ENCODE peak calls at places on chromosomes 1 and 21, in nine cellular contexts. One of them, this sample, is unnamed. For H3K9me3, the result is how much of the 10 kb centered on the place peaks cover.

GRCh38 chr1:115727706-115728249 is 40.7 kb downstream of the CASQ2 start:
- DNase-seq in ovary: peak
- DNase-seq in CD8-positive, alpha-beta memory T cell: no peak
- DNase-seq in A673: peak
- DNase-seq in A549: no peak
- DNase-seq in thyroid gland: no peak
- DNase-seq in effector memory CD4-positive, alpha-beta T cell: no peak
- DNase-seq in AG04450: peak
- DNase-seq in osteoblast: no peak
- DNase-seq in this sample: no peak

GRCh38 chr1:111948209-111949131 is 41.0 kb downstream of the KCND3 start:
- DNase-seq in A549: no peak
- DNase-seq in A673: no peak
- DNase-seq in CD8-positive, alpha-beta memory T cell: no peak
- DNase-seq in thyroid gland: peak
- DNase-seq in effector memory CD4-positive, alpha-beta T cell: no peak
- DNase-seq in ovary: no peak
- DNase-seq in AG04450: no peak
- DNase-seq in osteoblast: peak
- DNase-seq in this sample: no peak

GRCh38 chr1:200410566-200410878 is 686 bp upstream of the ZNF281 start:
- DNase-seq in thyroid gland: peak
- DNase-seq in A549: no peak
- DNase-seq in A673: no peak
- DNase-seq in osteoblast: no peak
- DNase-seq in effector memory CD4-positive, alpha-beta T cell: no peak
- DNase-seq in ovary: no peak
- DNase-seq in AG04450: no peak
- DNase-seq in CD8-positive, alpha-beta memory T cell: no peak
- DNase-seq in this sample: no peak

GRCh38 chr21:35635261-35635660 is 425.1 kb downstream of the SETD4 start:
- DNase-seq in AG04450: no peak
- DNase-seq in effector memory CD4-positive, alpha-beta T cell: no peak
- DNase-seq in A549: no peak
- DNase-seq in osteoblast: peak
- DNase-seq in A673: no peak
- DNase-seq in CD8-positive, alpha-beta memory T cell: no peak
- DNase-seq in thyroid gland: no peak
- DNase-seq in ovary: no peak
- DNase-seq in this sample: no peak

GRCh38 chr1:62142550-62142949 is 52.1 kb upstream of the L1TD1 start:
- DNase-seq in AG04450: no peak
- DNase-seq in thyroid gland: peak
- DNase-seq in effector memory CD4-positive, alpha-beta T cell: no peak
- DNase-seq in CD8-positive, alpha-beta memory T cell: no peak
- DNase-seq in osteoblast: no peak
- DNase-seq in ovary: no peak
- DNase-seq in A549: no peak
- DNase-seq in A673: peak
- DNase-seq in this sample: no peak

GRCh38 chr1:7580923-7581753 is 190.0 kb upstream of the VAMP3 start:
- DNase-seq in A673: peak
- DNase-seq in effector memory CD4-positive, alpha-beta T cell: no peak
- DNase-seq in osteoblast: peak
- DNase-seq in A549: no peak
- DNase-seq in thyroid gland: no peak
- DNase-seq in ovary: no peak
- DNase-seq in CD8-positive, alpha-beta memory T cell: no peak
- DNase-seq in AG04450: no peak
- DNase-seq in this sample: no peak

GRCh38 chr1:6956488-6957159 is 171.4 kb downstream of the CAMTA1 start:
- DNase-seq in AG04450: no peak
- DNase-seq in CD8-positive, alpha-beta memory T cell: no peak
- DNase-seq in ovary: no peak
- DNase-seq in osteoblast: no peak
- DNase-seq in A549: no peak
- DNase-seq in A673: no peak
- DNase-seq in effector memory CD4-positive, alpha-beta T cell: no peak
- DNase-seq in thyroid gland: no peak
- DNase-seq in this sample: no peak

GRCh38 chr1:239547987-239548386 is 161.6 kb downstream of the CHRM3 start:
- DNase-seq in A549: no peak
- DNase-seq in thyroid gland: no peak
- DNase-seq in A673: no peak
- DNase-seq in AG04450: no peak
- DNase-seq in effector memory CD4-positive, alpha-beta T cell: no peak
- DNase-seq in osteoblast: no peak
- DNase-seq in CD8-positive, alpha-beta memory T cell: no peak
- DNase-seq in ovary: no peak
- DNase-seq in this sample: peak

GRCh38 chr1:2134232-2134603 is 60.4 kb downstream of the FAAP20 start:
- DNase-seq in A673: no peak
- DNase-seq in ovary: no peak
- DNase-seq in thyroid gland: no peak
- DNase-seq in osteoblast: no peak
- DNase-seq in effector memory CD4-positive, alpha-beta T cell: no peak
- DNase-seq in AG04450: no peak
- DNase-seq in A549: no peak
- DNase-seq in CD8-positive, alpha-beta memory T cell: no peak
- DNase-seq in this sample: no peak

GRCh38 chr1:198496216-198497143 is 44.0 kb downstream of the ATP6V1G3 start:
- DNase-seq in CD8-positive, alpha-beta memory T cell: no peak
- DNase-seq in thyroid gland: no peak
- DNase-seq in AG04450: no peak
- DNase-seq in ovary: no peak
- DNase-seq in A673: no peak
- DNase-seq in A549: no peak
- DNase-seq in osteoblast: peak
- DNase-seq in effector memory CD4-positive, alpha-beta T cell: no peak
- DNase-seq in this sample: no peak

GRCh38 chr1:88685239-88685604 is 1.1 kb downstream of the PKN2 start:
- DNase-seq in A549: no peak
- DNase-seq in ovary: no peak
- DNase-seq in CD8-positive, alpha-beta memory T cell: no peak
- DNase-seq in A673: no peak
- DNase-seq in osteoblast: peak
- DNase-seq in AG04450: no peak
- DNase-seq in effector memory CD4-positive, alpha-beta T cell: no peak
- DNase-seq in thyroid gland: no peak
- DNase-seq in this sample: no peak

GRCh38 chr21:33109574-33110339 is 39.8 kb downstream of the OLIG1 start:
- DNase-seq in A549: no peak
- DNase-seq in A673: no peak
- DNase-seq in osteoblast: peak
- DNase-seq in AG04450: no peak
- DNase-seq in effector memory CD4-positive, alpha-beta T cell: no peak
- DNase-seq in CD8-positive, alpha-beta memory T cell: no peak
- DNase-seq in ovary: no peak
- DNase-seq in thyroid gland: no peak
- DNase-seq in this sample: no peak

DNA sequence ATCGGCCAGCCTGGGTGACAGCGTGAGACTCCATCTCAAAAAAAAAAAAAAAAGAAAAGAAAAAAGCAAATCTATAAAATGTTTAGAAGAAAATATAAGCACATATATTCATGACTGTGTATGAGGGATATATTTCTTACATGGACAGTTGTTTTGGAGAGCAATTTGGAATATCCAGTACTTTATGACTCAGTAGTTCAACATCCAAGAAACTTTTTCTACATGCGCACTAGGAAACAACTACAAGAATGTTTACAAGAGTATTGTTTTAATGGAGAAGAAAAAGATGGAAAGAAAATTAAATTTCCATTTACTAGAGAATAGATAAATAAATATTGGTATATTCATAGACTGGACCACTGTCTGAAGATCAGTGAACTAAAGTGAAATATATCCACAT is 77.5 kb downstream of the MAST2 start:
- DNase-seq in osteoblast: no peak
- DNase-seq in CD8-positive, alpha-beta memory T cell: no peak
- DNase-seq in A673: no peak
- DNase-seq in A549: no peak
- DNase-seq in AG04450: no peak
- DNase-seq in effector memory CD4-positive, alpha-beta T cell: no peak
- DNase-seq in thyroid gland: no peak
- DNase-seq in ovary: no peak
- DNase-seq in this sample: no peak
- H3K9me3 ChIP-seq in osteoblast: under half
- H3K9me3 ChIP-seq in CD8-positive, alpha-beta memory T cell: under half
- H3K9me3 ChIP-seq in A673: under half
- H3K9me3 ChIP-seq in A549: under half
- H3K9me3 ChIP-seq in AG04450: under half
- H3K9me3 ChIP-seq in effector memory CD4-positive, alpha-beta T cell: under half
- H3K9me3 ChIP-seq in thyroid gland: under half
- H3K9me3 ChIP-seq in ovary: under half
- H3K9me3 ChIP-seq in this sample: under half

GRCh38 chr1:25620211-25620610 is 3.6 kb downstream of the MAN1C1 start:
- DNase-seq in effector memory CD4-positive, alpha-beta T cell: no peak
- DNase-seq in ovary: no peak
- DNase-seq in CD8-positive, alpha-beta memory T cell: no peak
- DNase-seq in osteoblast: peak
- DNase-seq in thyroid gland: no peak
- DNase-seq in A673: no peak
- DNase-seq in A549: no peak
- DNase-seq in AG04450: no peak
- DNase-seq in this sample: no peak
- H3K27ac ChIP-seq in effector memory CD4-positive, alpha-beta T cell: peak
- H3K27ac ChIP-seq in ovary: no peak
- H3K27ac ChIP-seq in CD8-positive, alpha-beta memory T cell: no peak
- H3K27ac ChIP-seq in osteoblast: no peak
- H3K27ac ChIP-seq in thyroid gland: peak
- H3K27ac ChIP-seq in A673: no peak
- H3K27ac ChIP-seq in A549: no peak
- H3K27ac ChIP-seq in AG04450: no peak
- H3K27ac ChIP-seq in this sample: peak

GRCh38 chr1:247184254-247184653 is 12.4 kb upstream of the ZNF124 start:
- DNase-seq in thyroid gland: no peak
- DNase-seq in osteoblast: no peak
- DNase-seq in ovary: no peak
- DNase-seq in CD8-positive, alpha-beta memory T cell: no peak
- DNase-seq in AG04450: no peak
- DNase-seq in A549: no peak
- DNase-seq in A673: no peak
- DNase-seq in effector memory CD4-positive, alpha-beta T cell: no peak
- DNase-seq in this sample: no peak

GRCh38 chr1:247193958-247194357 is 22.1 kb upstream of the ZNF124 start:
- DNase-seq in A673: no peak
- DNase-seq in A549: no peak
- DNase-seq in thyroid gland: no peak
- DNase-seq in ovary: no peak
- DNase-seq in effector memory CD4-positive, alpha-beta T cell: no peak
- DNase-seq in AG04450: no peak
- DNase-seq in osteoblast: no peak
- DNase-seq in CD8-positive, alpha-beta memory T cell: no peak
- DNase-seq in this sample: no peak

GRCh38 chr1:247189981-247190798 is 18.4 kb upstream of the ZNF124 start:
- DNase-seq in A673: no peak
- DNase-seq in CD8-positive, alpha-beta memory T cell: no peak
- DNase-seq in osteoblast: no peak
- DNase-seq in A549: no peak
- DNase-seq in effector memory CD4-positive, alpha-beta T cell: no peak
- DNase-seq in thyroid gland: no peak
- DNase-seq in AG04450: no peak
- DNase-seq in ovary: no peak
- DNase-seq in this sample: no peak
- H3K9me3 ChIP-seq in A673: half or more
- H3K9me3 ChIP-seq in CD8-positive, alpha-beta memory T cell: under half
- H3K9me3 ChIP-seq in osteoblast: under half
- H3K9me3 ChIP-seq in A549: half or more
- H3K9me3 ChIP-seq in effector memory CD4-positive, alpha-beta T cell: under half
- H3K9me3 ChIP-seq in thyroid gland: under half
- H3K9me3 ChIP-seq in AG04450: under half
- H3K9me3 ChIP-seq in ovary: under half
- H3K9me3 ChIP-seq in this sample: under half

GRCh38 chr1:12168451-12169160 is 1.8 kb downstream of the TNFRSF1B start:
- DNase-seq in osteoblast: peak
- DNase-seq in CD8-positive, alpha-beta memory T cell: no peak
- DNase-seq in A549: no peak
- DNase-seq in AG04450: no peak
- DNase-seq in thyroid gland: no peak
- DNase-seq in A673: no peak
- DNase-seq in ovary: no peak
- DNase-seq in effector memory CD4-positive, alpha-beta T cell: no peak
- DNase-seq in this sample: no peak

GRCh38 chr1:12165342-12165741 is 1.4 kb upstream of the TNFRSF1B start:
- DNase-seq in CD8-positive, alpha-beta memory T cell: no peak
- DNase-seq in osteoblast: peak
- DNase-seq in effector memory CD4-positive, alpha-beta T cell: no peak
- DNase-seq in A549: no peak
- DNase-seq in AG04450: no peak
- DNase-seq in ovary: no peak
- DNase-seq in thyroid gland: no peak
- DNase-seq in A673: no peak
- DNase-seq in this sample: no peak

GRCh38 chr1:12167493-12168429 is 970 bp downstream of the TNFRSF1B start:
- DNase-seq in AG04450: no peak
- DNase-seq in ovary: no peak
- DNase-seq in A673: no peak
- DNase-seq in osteoblast: peak
- DNase-seq in A549: no peak
- DNase-seq in CD8-positive, alpha-beta memory T cell: no peak
- DNase-seq in effector memory CD4-positive, alpha-beta T cell: no peak
- DNase-seq in thyroid gland: no peak
- DNase-seq in this sample: no peak

GRCh38 chr1:12169442-12170135 is 2.8 kb downstream of the TNFRSF1B start:
- DNase-seq in AG04450: no peak
- DNase-seq in ovary: no peak
- DNase-seq in effector memory CD4-positive, alpha-beta T cell: no peak
- DNase-seq in A549: no peak
- DNase-seq in osteoblast: peak
- DNase-seq in thyroid gland: no peak
- DNase-seq in CD8-positive, alpha-beta memory T cell: no peak
- DNase-seq in A673: no peak
- DNase-seq in this sample: no peak

DNA sequence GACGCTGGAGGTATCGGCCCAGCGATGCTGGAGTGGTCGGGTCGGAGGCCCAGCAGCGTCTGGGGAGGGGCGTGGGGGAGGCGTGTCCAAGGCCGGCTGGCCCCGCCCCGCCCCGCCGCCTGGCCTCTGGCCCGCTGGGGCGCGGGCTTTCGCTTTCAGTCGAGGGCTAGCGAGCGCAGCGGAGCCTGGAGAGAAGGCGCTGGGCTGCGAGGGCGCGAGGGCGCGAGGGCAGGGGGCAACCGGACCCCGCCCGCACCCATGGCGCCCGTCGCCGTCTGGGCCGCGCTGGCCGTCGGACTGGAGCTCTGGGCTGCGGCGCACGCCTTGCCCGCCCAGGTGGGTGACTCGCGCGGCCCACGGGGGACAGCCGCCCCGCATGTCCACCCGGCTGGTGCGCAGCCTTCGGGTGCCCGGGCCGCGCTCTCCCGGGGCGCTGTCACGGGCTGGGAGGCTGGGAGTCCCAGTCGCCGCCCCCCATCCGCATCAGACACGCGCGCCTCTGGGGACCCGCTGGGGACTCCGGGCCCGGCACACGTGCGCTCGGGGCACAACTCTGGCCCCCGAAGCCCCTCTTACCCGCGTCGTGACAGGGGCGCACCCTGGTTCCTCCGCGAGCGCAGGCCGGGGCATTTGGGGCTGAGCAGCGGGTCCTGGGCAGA is at the start of gene TNFRSF1B:
- DNase-seq in effector memory CD4-positive, alpha-beta T cell: peak
- DNase-seq in thyroid gland: peak
- DNase-seq in AG04450: no peak
- DNase-seq in ovary: peak
- DNase-seq in A673: no peak
- DNase-seq in CD8-positive, alpha-beta memory T cell: peak
- DNase-seq in osteoblast: peak
- DNase-seq in A549: peak
- DNase-seq in this sample: peak
- H3K27ac ChIP-seq in effector memory CD4-positive, alpha-beta T cell: peak
- H3K27ac ChIP-seq in thyroid gland: peak
- H3K27ac ChIP-seq in AG04450: no peak
- H3K27ac ChIP-seq in ovary: peak
- H3K27ac ChIP-seq in A673: no peak
- H3K27ac ChIP-seq in CD8-positive, alpha-beta memory T cell: peak
- H3K27ac ChIP-seq in osteoblast: peak
- H3K27ac ChIP-seq in A549: peak
- H3K27ac ChIP-seq in this sample: peak

This sample was measured in naive thymus-derived CD4-positive, alpha-beta T cell.